ENCODE peak calls at places on chromosome 2, in six cellular contexts. B is iris pigment epithelial cell, Q is uterus, F is PC-9, A is OCI-M1, S is foreskin fibroblast. H is an unnamed sample.

GRCh38 chr2:134320930-134321329 is 67.1 kb downstream of the MGAT5 start:
- DNase-seq in B (no peak), Q (no peak), F (no peak), A (no peak), S (no peak), H (no peak)

GRCh38 chr2:160334028-160334729 is 134.1 kb upstream of the ITGB6 start:
- DNase-seq in B (peak), Q (no peak), F (peak), A (no peak), S (peak), H (peak)

GRCh38 chr2:20141806-20142205 is 83.1 kb downstream of the SDC1 start:
- DNase-seq in B (no peak), Q (no peak), F (no peak), A (no peak), S (no peak), H (no peak)

GRCh38 chr2:17303054-17303453 is 215.2 kb downstream of the RAD51AP2 start:
- DNase-seq in B (peak), Q (no peak), F (peak), A (no peak), S (peak), H (no peak)

GRCh38 chr2:66440692-66441091 is 5.8 kb downstream of the MEIS1 start:
- DNase-seq in B (no peak), Q (peak), F (no peak), A (no peak), S (peak), H (no peak)

GRCh38 chr2:76170856-76171255 is 460.1 kb upstream of the GCFC2 start:
- DNase-seq in B (no peak), Q (no peak), F (no peak), A (peak), S (no peak), H (no peak)

GRCh38 chr2:173884403-173884802 is 80.8 kb downstream of the SP3 start:
- DNase-seq in B (peak), Q (peak), F (peak), A (peak), S (peak), H (no peak)

GRCh38 chr2:180494286-180494685 is 486.1 kb upstream of the UBE2E3 start:
- DNase-seq in B (no peak), Q (no peak), F (no peak), A (no peak), S (no peak), H (no peak)

GRCh38 chr2:25905126-25905525 is 26.8 kb upstream of the ASXL2 start:
- DNase-seq in B (no peak), Q (no peak), F (no peak), A (no peak), S (peak), H (no peak)